ENCODE peak calls at places on chromosome 5, in nine cellular contexts. V is IMR-90, I is adrenal gland, Y is heart left ventricle, O is tibial nerve, U is K562, L is stomach, T is HCT116, R is uterus. K is an unnamed sample.
A peak's percentile ranks its signal among the peaks of the same experiment; 100 is the strongest.

GRCh38 chr5:76084496-76085285 is 1.5 kb downstream of the SV2C start:
- DNase-seq in R (no peak), V (no peak), Y (no peak), U (peak; percentile 18), O (no peak), L (no peak), I (no peak), T (no peak), K (no peak)

GRCh38 chr5:421287-421880 is 21.6 kb upstream of the EXOC3 start:
- DNase-seq in Y (no peak), T (no peak), I (no peak), O (no peak), L (no peak), U (no peak), R (no peak), V (no peak), K (no peak)

GRCh38 chr5:119187776-119188529 is 117.1 kb downstream of the DMXL1 start:
- DNase-seq in U (no peak), T (no peak), I (no peak), V (no peak), Y (no peak), L (no peak), R (no peak), O (no peak), K (no peak)

GRCh38 chr5:90015584-90016018 is 394.0 kb downstream of the CETN3 start:
- DNase-seq in O (no peak), I (no peak), V (peak; percentile 11), T (no peak), Y (no peak), R (no peak), U (no peak), L (no peak), K (no peak)

GRCh38 chr5:57718155-57718554 is 235.5 kb upstream of the ACTBL2 start:
- DNase-seq in R (no peak), T (no peak), I (peak; percentile 25), L (no peak), V (peak; percentile 78), U (no peak), Y (no peak), O (no peak), K (no peak)

GRCh38 chr5:110507972-110508371 is 218.5 kb downstream of the TMEM232 start:
- DNase-seq in O (no peak), L (no peak), V (no peak), U (no peak), R (no peak), Y (no peak), T (no peak), I (no peak), K (no peak)

GRCh38 chr5:35778259-35778769 is 78.4 kb upstream of the IL7R start:
- DNase-seq in R (no peak), Y (no peak), U (no peak), T (no peak), O (no peak), L (no peak), I (no peak), V (no peak), K (no peak)

GRCh38 chr5:112205840-112206239 is 213.2 kb downstream of the EPB41L4A start:
- DNase-seq in Y (no peak), R (no peak), U (no peak), L (no peak), T (no peak), O (no peak), I (no peak), V (no peak), K (no peak)

GRCh38 chr5:1800470-1801060 is 642 bp upstream of the NDUFS6 start:
- DNase-seq in U (no peak), L (no peak), T (no peak), O (no peak), R (no peak), V (no peak), I (no peak), Y (no peak), K (no peak)

GRCh38 chr5:11234501-11234911 is 473.5 kb upstream of the DAP start:
- DNase-seq in Y (no peak), U (no peak), R (peak; percentile 22), I (no peak), O (no peak), T (no peak), V (no peak), L (no peak), K (no peak)

GRCh38 chr5:132291026-132291425 is 3.2 kb upstream of the SLC22A4 start:
- DNase-seq in L (no peak), O (no peak), T (no peak), V (no peak), I (no peak), Y (no peak), R (no peak), U (no peak), K (no peak)

GRCh38 chr5:139634028-139634325 is 14.2 kb upstream of the CXXC5 start:
- DNase-seq in L (peak; percentile 13), U (no peak), O (no peak), T (no peak), I (no peak), V (no peak), R (no peak), Y (no peak), K (no peak)
- H3K27ac ChIP-seq in L (no peak overlapping the region), U (no peak overlapping the region), O (peak overlapping the region; percentile 0), T (no peak overlapping the region), I (no peak overlapping the region), V (no peak overlapping the region), R (no peak overlapping the region), Y (no peak overlapping the region), K (no peak overlapping the region)

GRCh38 chr5:62403411-62404250 is at the start of gene DIMT1:
- DNase-seq in Y (peak; percentile 96), R (peak; percentile 96), I (peak; percentile 97), T (peak; percentile 92), V (peak; percentile 97), U (peak; percentile 93), O (peak; percentile 94), L (peak; percentile 96), K (peak; percentile 96)
- TF ChIP-seq POLR2A in Y (peak; percentile 89), R (peak; percentile 68), I (peak; percentile 33), T (peak; percentile 98), V (peak; percentile 89), U (peak; percentile 96), O (peak; percentile 19), L (no peak), K (peak; percentile 85)

GRCh38 chr5:113214606-113215323 is 220.0 kb downstream of the TSSK1B start:
- DNase-seq in Y (no peak), U (no peak), O (no peak), V (no peak), I (no peak), L (no peak), R (no peak), T (no peak), K (no peak)

GRCh38 chr5:113212244-113212920 is 222.4 kb downstream of the TSSK1B start:
- DNase-seq in L (no peak), U (no peak), Y (peak; percentile 68), V (peak; percentile 73), T (no peak), I (peak; percentile 13), O (no peak), R (no peak), K (no peak)

GRCh38 chr5:113215401-113216060 is 219.3 kb downstream of the TSSK1B start:
- DNase-seq in V (peak; percentile 74), T (no peak), L (no peak), Y (no peak), I (no peak), U (no peak), R (no peak), O (no peak), K (no peak)

GRCh38 chr5:113214026-113214425 is 220.8 kb downstream of the TSSK1B start:
- DNase-seq in Y (no peak), I (no peak), O (no peak), L (no peak), U (no peak), V (no peak), R (no peak), T (no peak), K (no peak)

DNA sequence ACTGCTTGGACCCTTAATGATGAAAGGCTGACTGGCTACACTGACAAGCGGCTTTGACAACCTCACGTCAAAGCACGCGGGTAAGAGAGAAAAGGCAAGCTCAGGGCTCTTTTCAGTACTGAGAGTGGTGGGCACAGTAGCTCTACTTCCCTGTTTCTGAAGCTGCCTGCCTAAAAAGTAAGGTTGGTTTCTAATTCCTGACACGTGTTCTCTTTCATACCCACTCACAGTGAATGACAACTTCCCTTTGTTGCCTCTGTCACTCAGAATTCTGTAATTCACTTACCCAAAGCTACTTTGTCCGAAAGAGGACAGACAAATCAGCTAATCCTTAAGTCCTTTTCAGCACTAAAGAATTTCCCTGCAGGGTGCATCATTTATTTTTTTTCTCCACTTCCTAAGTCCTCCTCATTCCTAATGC is 221.2 kb downstream of the TSSK1B start:
- DNase-seq in T (no peak), V (no peak), U (no peak), R (no peak), O (no peak), Y (no peak), L (no peak), I (no peak), K (no peak)
- H3K27ac ChIP-seq in T (no peak overlapping the region), V (no peak overlapping the region), U (no peak overlapping the region), R (no peak overlapping the region), O (no peak overlapping the region), Y (no peak overlapping the region), L (no peak overlapping the region), I (no peak overlapping the region), K (no peak overlapping the region)

DNA sequence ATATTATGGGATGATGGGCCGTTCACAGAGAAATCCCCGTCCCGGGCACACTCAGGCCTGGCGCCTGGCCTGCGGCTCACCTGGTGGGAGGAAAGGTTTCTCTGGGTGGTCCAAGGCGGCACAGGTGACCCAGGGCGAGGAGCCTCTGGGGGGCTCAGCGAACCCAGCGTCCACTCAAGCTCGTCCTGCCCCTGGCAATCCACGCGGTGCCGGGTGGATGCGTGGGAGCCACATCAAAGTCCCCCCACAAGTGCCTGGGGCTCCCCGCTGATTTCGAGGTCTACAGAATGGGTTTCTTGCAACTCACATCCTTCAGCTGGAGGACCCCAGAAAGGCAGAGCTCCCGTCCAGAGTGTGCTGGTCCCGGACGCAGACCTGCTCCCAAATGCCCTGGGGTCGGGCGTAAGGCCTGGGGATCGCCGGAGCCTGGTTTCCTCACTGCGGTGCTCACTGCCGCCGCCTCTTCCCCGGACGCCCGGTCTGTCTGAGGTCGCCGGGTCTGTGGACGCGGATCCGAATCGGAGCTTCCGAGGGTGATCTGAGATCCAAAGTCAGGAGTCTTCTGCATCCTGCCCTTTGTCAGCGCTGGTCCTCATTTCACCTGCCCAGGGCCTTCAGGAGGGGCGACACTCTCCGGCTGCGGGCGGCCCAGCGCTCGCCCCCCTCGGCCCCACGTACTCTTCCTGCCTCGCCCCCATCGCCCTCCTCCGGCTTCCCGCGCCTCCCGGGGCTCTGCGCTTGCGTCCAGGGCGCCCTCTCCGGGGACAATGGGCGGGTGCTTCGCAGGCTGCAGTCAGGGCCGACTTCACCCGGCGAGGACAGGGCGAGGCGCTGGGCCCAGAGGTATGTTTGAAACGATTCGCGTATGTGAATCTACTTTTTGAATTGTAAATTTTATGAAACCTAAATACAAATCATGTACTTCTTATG is 20.0 kb upstream of the RUFY1 start:
- DNase-seq in V (no peak), L (peak; percentile 62), R (peak; percentile 58), O (no peak), Y (peak; percentile 83), U (peak; percentile 51), T (no peak), I (peak; percentile 53), K (peak; percentile 19)
- TF ChIP-seq POLR2A in V (no peak), L (no peak), R (no peak), O (no peak), Y (no peak), U (no peak), T (no peak), I (no peak), K (peak; percentile 14)

DNA sequence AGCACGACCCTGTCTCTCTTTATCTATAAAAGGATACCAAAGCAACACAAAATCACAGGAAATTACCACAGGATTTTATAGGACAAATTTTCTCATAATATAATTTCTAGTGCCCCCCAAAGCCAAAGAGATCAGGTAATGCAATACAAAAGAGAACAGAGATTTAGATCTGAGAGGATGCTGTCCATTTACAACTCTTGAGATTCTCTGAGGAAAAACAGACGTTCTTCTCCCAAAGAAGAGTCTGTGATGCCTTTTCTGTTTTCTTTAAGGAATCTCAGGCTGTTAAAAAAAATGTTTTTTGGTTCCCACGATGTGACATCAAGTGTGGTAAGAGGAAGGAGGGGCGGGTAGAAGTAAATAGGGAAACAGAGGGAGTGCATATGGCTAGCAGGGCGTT is 274.6 kb downstream of the YTHDC2 start:
- DNase-seq in L (no peak), Y (no peak), U (no peak), O (no peak), V (no peak), R (no peak), T (no peak), I (no peak), K (no peak)
- H3K27ac ChIP-seq in L (no peak overlapping the region), Y (no peak overlapping the region), U (no peak overlapping the region), O (no peak overlapping the region), V (no peak overlapping the region), R (no peak overlapping the region), T (no peak overlapping the region), I (no peak overlapping the region), K (no peak overlapping the region)